ENCODE peak calls at places on chromosomes 7 and 10, in five cellular contexts. Z is DMS153, Y is endothelial cell, X is cardiac fibroblast, K is neural progenitor cell. M is an unnamed sample.

GRCh38 chr10:71085689-71086438 is 126.5 kb upstream of the UNC5B start:
- DNase-seq in Y (no peak), K (peak), X (no peak), Z (peak), M (no peak)

GRCh38 chr10:75470901-75471300 is 39.5 kb downstream of the LRMDA start:
- DNase-seq in Z (no peak), X (peak), Y (no peak), K (no peak), M (no peak)

GRCh38 chr10:8835453-8836167 is 781.1 kb downstream of the GATA3 start:
- DNase-seq in Y (no peak), K (no peak), Z (no peak), X (no peak), M (no peak)

GRCh38 chr10:63133787-63134557 is 844 bp downstream of the NRBF2 start:
- DNase-seq in Y (no peak), K (no peak), Z (no peak), X (peak), M (no peak)

GRCh38 chr10:99536400-99537254 is 3.9 kb downstream of the NKX2-3 start:
- DNase-seq in Z (no peak), Y (no peak), X (no peak), K (peak), M (peak)

GRCh38 chr7:21106296-21106732 is 319.6 kb upstream of the SP8 start:
- DNase-seq in Z (no peak), K (no peak), Y (no peak), X (no peak), M (no peak)

GRCh38 chr7:40586197-40586596 is 451.4 kb downstream of the SUGCT start:
- DNase-seq in Z (no peak), K (no peak), Y (no peak), X (peak), M (no peak)

GRCh38 chr7:2607122-2607912 is 24.5 kb upstream of the TTYH3 start:
- DNase-seq in X (peak), Z (no peak), Y (no peak), K (no peak), M (no peak)

GRCh38 chr10:116889066-116889465 is 39.8 kb downstream of the ENO4 start:
- DNase-seq in X (no peak), K (no peak), Y (no peak), Z (no peak), M (no peak)

GRCh38 chr10:116817780-116818343 is 31.4 kb upstream of the ENO4 start:
- DNase-seq in Z (no peak), X (no peak), K (no peak), Y (no peak), M (no peak)

GRCh38 chr10:132307823-132308587 is at the start of gene STK32C:
- DNase-seq in Z (peak), Y (peak), X (peak), K (peak), M (peak)

GRCh38 chr7:128934361-128935352 is 3.1 kb upstream of the IRF5 start:
- DNase-seq in Y (no peak), X (no peak), K (no peak), Z (no peak), M (no peak)

GRCh38 chr10:10589540-10589939 is 428.1 kb upstream of the CELF2 start:
- DNase-seq in X (peak), Y (no peak), K (no peak), Z (no peak), M (peak)

GRCh38 chr7:1060315-1061080 is 16.2 kb downstream of the GPR146 start:
- DNase-seq in Y (no peak), Z (no peak), K (peak), X (no peak), M (no peak)

GRCh38 chr10:95245425-95246055 is 45.3 kb downstream of the PDLIM1 start:
- DNase-seq in K (no peak), Y (no peak), X (no peak), Z (no peak), M (no peak)

GRCh38 chr10:102812213-102812876 is 24.9 kb downstream of the CYP17A1 start:
- DNase-seq in Z (no peak), K (no peak), Y (no peak), X (peak), M (peak)

GRCh38 chr7:115008465-115009114 is 86.7 kb downstream of the MDFIC start:
- DNase-seq in K (no peak), Y (no peak), X (peak), Z (no peak), M (peak)

GRCh38 chr10:100194711-100195110 is 8.9 kb upstream of the ERLIN1 start:
- DNase-seq in X (no peak), Y (no peak), Z (no peak), K (no peak), M (no peak)

GRCh38 chr10:119473715-119474230 is 68.7 kb downstream of the RGS10 start:
- DNase-seq in Y (no peak), K (no peak), X (no peak), Z (no peak), M (no peak)

GRCh38 chr10:108911814-108912541 is 1011.3 kb downstream of the XPNPEP1 start:
- DNase-seq in Y (peak), X (peak), K (peak), Z (no peak), M (peak)

GRCh38 chr10:101693701-101694055 is 1.3 kb downstream of the FBXW4 start:
- DNase-seq in Z (no peak), K (no peak), X (peak), Y (no peak), M (no peak)

GRCh38 chr10:110008518-110009339 is 945 bp downstream of the ADD3 start:
- DNase-seq in Y (peak), K (peak), Z (no peak), X (no peak), M (no peak)

GRCh38 chr7:362416-363096 is 72.6 kb downstream of the FOXL3 start:
- DNase-seq in Y (no peak), Z (no peak), X (peak), K (no peak), M (no peak)

GRCh38 chr10:77537720-77538373 is 99.8 kb downstream of the KCNMA1 start:
- DNase-seq in K (no peak), Z (no peak), Y (no peak), X (peak), M (no peak)

GRCh38 chr10:127849224-127849623 is 43.5 kb downstream of the CLRN3 start:
- DNase-seq in Z (no peak), K (no peak), Y (no peak), X (no peak), M (no peak)

GRCh38 chr7:32618987-32619386 is 123.7 kb downstream of the AVL9 start:
- DNase-seq in K (no peak), X (no peak), Y (no peak), Z (no peak), M (no peak)

GRCh38 chr10:37490266-37490665 is 364.9 kb downstream of the ANKRD30A start:
- DNase-seq in Y (no peak), K (no peak), Z (no peak), X (no peak), M (peak)

GRCh38 chr10:119931873-119932272 is 39.3 kb downstream of the SEC23IP start:
- DNase-seq in Y (no peak), Z (no peak), X (no peak), K (no peak), M (no peak)

GRCh38 chr10:34615770-34616169 is 199.3 kb downstream of the PARD3 start:
- DNase-seq in K (no peak), Z (no peak), Y (no peak), X (no peak), M (peak)

GRCh38 chr10:45091968-45092367 is 91.2 kb downstream of the ZNF22 start:
- DNase-seq in K (no peak), X (no peak), Y (no peak), Z (no peak), M (peak)

GRCh38 chr10:97007417-97007816 is 175.3 kb downstream of the LCOR start:
- DNase-seq in Z (no peak), Y (no peak), K (no peak), X (no peak), M (no peak)

GRCh38 chr7:17195576-17195975 is 102.9 kb upstream of the AHR start:
- DNase-seq in Z (no peak), X (no peak), Y (no peak), K (no peak), M (no peak)

GRCh38 chr10:103452714-103453230 is 602 bp upstream of the CALHM2 start:
- DNase-seq in X (no peak), K (no peak), Y (no peak), Z (no peak), M (no peak)

GRCh38 chr10:80289451-80290287 is at the start of gene MAT1A:
- DNase-seq in Z (peak), K (no peak), X (peak), Y (no peak), M (peak)

GRCh38 chr10:112950714-112951348 is 784 bp downstream of the TCF7L2 start:
- DNase-seq in Y (peak), K (peak), Z (no peak), X (peak), M (peak)

GRCh38 chr10:114703377-114704125 is 45.5 kb upstream of the ABLIM1 start:
- DNase-seq in Y (peak), X (peak), Z (no peak), K (peak), M (peak)

GRCh38 chr10:16944961-16945360 is 127.7 kb upstream of the RSU1 start:
- DNase-seq in Z (no peak), K (no peak), Y (no peak), X (peak), M (no peak)

M was measured in myocyte.